ENCODE peak calls at places on chromosome 15, in four cellular contexts. J, L, V and R are unnamed samples.

GRCh38 chr15:88469321-88469720 is 1.8 kb downstream of the MRPS11 start:
- DNase-seq in J (no peak), L (no peak), V (no peak), R (no peak)

GRCh38 chr15:69412274-69412673 is 1.9 kb upstream of the KIF23 start:
- DNase-seq in J (no peak), L (no peak), V (no peak), R (no peak)

GRCh38 chr15:70361891-70362290 is 264.2 kb upstream of the TLE3 start:
- DNase-seq in J (no peak), L (no peak), V (no peak), R (no peak)

GRCh38 chr15:78054971-78055370 is 22.5 kb downstream of the TBC1D2B start:
- DNase-seq in J (no peak), L (no peak), V (no peak), R (no peak)

GRCh38 chr15:69825941-69826817 is 271.5 kb downstream of the TLE3 start:
- DNase-seq in J (no peak), L (no peak), V (no peak), R (no peak)

GRCh38 chr15:57216288-57216687 is 160.0 kb upstream of the CGNL1 start:
- DNase-seq in J (no peak), L (no peak), V (no peak), R (no peak)

GRCh38 chr15:74958320-74958907 is 1.8 kb upstream of the RPP25 start:
- DNase-seq in J (peak; percentile 46), L (peak; percentile 85), V (peak; percentile 50), R (peak; percentile 40)

GRCh38 chr15:68687136-68687735 is 108.4 kb downstream of the CORO2B start:
- DNase-seq in J (no peak), L (no peak), V (peak; percentile 3), R (no peak)

GRCh38 chr15:99252326-99252725 is 1.0 kb downstream of the LRRC28 start:
- DNase-seq in J (no peak), L (no peak), V (no peak), R (no peak)

GRCh38 chr15:89531796-89532537 is 35.6 kb upstream of the RHCG start:
- DNase-seq in J (no peak), L (no peak), V (no peak), R (no peak)

GRCh38 chr15:101128191-101128590 is 123.7 kb downstream of the CHSY1 start:
- DNase-seq in J (no peak), L (no peak), V (no peak), R (no peak)

GRCh38 chr15:90234519-90234988 is 545 bp downstream of the GDPGP1 start:
- DNase-seq in J (no peak), L (no peak), V (no peak), R (no peak)

GRCh38 chr15:38440353-38441129 is 13.4 kb upstream of the FAM98B start:
- DNase-seq in J (peak; percentile 40), L (peak; percentile 6), V (peak; percentile 27), R (peak; percentile 84)

GRCh38 chr15:68668926-68669600 is 90.3 kb downstream of the CORO2B start:
- DNase-seq in J (no peak), L (no peak), V (no peak), R (no peak)

GRCh38 chr15:38651328-38652038 is 86.9 kb upstream of the RASGRP1 start:
- DNase-seq in J (no peak), L (no peak), V (no peak), R (no peak)

GRCh38 chr15:101526890-101527289 is 37.4 kb upstream of the PCSK6 start:
- DNase-seq in J (peak; percentile 18), L (no peak), V (no peak), R (no peak)

GRCh38 chr15:63181658-63182057 is 7.7 kb upstream of the RAB8B start:
- DNase-seq in J (no peak), L (no peak), V (no peak), R (no peak)

GRCh38 chr15:47513496-47513895 is 203.8 kb upstream of the SEMA6D start:
- DNase-seq in J (no peak), L (no peak), V (no peak), R (no peak)

GRCh38 chr15:92906563-92907081 is 6.5 kb downstream of the CHD2 start:
- DNase-seq in J (peak; percentile 42), L (no peak), V (no peak), R (no peak)

GRCh38 chr15:38254065-38254883 is 1.6 kb downstream of the SPRED1 start:
- DNase-seq in J (no peak), L (peak; percentile 31), V (no peak), R (peak; percentile 67)

GRCh38 chr15:93072011-93072410 is 17.0 kb downstream of the RGMA start:
- DNase-seq in J (no peak), L (no peak), V (no peak), R (peak; percentile 80)

GRCh38 chr15:93060336-93061248 is 28.4 kb downstream of the RGMA start:
- DNase-seq in J (no peak), L (no peak), V (no peak), R (no peak)

DNA sequence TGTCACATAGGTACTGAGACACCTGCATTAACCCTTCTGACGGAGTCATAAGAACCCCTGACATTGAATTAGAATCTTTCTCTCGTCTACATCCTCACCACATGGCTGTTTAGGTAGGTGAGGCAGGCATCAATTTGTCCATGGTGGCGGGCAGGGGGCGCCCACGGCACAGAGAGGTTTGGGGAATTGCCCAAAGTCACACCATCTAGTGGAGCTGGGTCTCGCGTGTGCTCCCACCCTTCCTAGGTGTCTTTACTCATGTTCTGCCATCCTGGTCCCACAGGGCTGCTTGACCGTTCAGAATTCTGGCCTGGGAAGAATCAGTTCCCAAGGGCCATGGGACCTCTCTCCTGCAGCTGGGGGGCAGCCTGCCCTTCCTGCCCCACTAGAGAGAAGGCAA is 14.7 kb upstream of the DLL4 start:
- DNase-seq in J (no peak), L (no peak), V (no peak), R (no peak)
- TF ChIP-seq CTCF in J (no peak), L (peak; percentile 18), V (no peak), R (no peak)

DNA sequence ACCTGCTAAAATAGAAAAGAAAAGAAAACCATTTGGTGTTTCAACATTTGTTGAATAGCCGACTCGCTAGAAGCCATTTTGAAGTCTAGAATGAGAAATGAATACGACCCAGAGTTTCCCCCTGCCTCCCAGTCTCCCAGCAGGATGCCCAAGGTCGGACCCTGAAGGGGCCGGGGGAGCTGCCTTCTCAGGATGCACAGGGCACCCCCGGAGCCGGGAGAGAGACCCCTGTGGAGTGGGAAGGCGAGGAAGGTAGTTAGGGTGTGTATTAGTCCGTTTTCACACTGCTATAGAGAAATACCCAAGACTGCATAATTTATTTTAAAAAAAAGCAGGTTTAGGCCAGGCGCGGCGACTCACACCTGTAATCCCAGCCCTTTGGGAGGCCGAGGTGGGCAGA is 44.7 kb downstream of the NIPA2 start:
- DNase-seq in J (no peak), L (no peak), V (no peak), R (no peak)
- TF ChIP-seq CTCF in J (no peak), L (no peak), V (no peak), R (no peak)

DNA sequence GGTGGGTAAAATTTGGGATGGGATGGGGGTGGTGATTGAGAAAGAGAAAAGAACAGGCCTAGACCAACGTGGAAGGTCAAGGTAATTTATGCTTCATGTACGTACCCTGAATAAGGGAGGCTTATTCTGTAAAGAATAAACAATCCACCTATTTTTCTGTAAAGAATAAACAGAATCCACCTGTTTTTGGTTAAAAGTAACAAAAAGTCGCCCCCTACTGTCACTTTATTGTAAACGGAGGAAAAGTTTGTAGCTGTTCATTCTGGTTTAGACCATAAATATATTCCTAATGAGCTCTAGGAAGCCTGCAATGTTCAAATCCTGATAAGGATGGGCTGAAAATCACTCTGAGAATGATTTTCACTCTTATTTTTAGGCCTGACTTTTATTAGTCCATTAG is 23.5 kb upstream of the SQOR start:
- DNase-seq in J (peak; percentile 33), L (no peak), V (no peak), R (peak; percentile 34)
- TF ChIP-seq CTCF in J (peak; percentile 36), L (peak; percentile 59), V (no peak), R (peak; percentile 49)

DNA sequence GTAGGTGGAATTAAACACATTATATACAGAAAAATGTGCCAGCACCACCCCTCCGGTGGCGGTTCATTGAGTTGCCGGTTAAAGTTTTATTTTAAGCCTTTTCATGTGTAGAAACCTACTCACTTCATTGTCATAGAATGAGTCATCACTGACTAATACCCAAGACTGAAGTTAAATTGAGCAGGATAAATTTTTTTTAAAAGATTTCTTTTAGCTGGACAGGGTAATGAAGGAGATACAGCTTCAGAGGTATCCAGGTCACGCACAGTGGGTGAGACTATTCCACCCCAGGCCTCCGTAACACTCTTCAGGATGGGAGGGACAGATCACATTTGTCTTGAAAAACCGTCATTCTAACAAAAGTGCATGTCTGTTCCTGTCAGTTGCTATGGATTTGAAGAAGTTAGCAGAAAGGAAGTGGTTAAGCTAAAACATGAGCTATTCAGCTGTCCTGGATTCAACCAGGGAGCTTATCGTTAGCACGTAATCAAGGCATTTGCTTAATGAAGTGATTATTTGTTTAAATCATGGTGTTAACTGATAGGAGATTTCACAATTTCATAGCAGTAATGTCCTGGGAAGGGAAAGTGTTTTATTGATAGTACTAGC is 23.3 kb downstream of the WHAMM start:
- DNase-seq in J (peak; percentile 78), L (peak; percentile 87), V (no peak), R (peak; percentile 77)
- TF ChIP-seq CTCF in J (no peak), L (no peak), V (no peak), R (no peak)

DNA sequence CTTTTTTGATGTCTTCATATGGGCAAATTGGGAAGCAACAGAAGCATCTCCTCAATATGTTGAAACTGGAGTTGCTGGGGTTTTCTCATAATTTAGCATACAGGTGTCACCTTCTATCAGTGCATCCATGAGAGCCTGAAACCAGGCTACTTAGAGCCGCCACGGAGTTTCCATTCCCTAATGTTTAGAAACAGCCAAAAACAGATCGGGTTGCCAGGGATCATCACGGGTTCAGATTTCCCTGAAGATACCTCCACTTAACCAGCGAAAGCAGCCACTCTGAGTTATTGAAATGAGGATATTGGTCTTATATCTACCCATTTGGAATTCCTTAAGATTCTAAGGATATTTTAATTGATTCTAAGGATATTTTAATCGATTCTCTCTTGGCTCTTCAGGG is 14.5 kb downstream of the TERB2 start:
- DNase-seq in J (no peak), L (no peak), V (no peak), R (no peak)
- TF ChIP-seq CTCF in J (no peak), L (no peak), V (no peak), R (no peak)

GRCh38 chr15:59741274-59741906 is 52.3 kb upstream of the BNIP2 start:
- DNase-seq in J (no peak), L (no peak), V (peak; percentile 33), R (peak; percentile 48)
- TF ChIP-seq CTCF in J (no peak), L (peak; percentile 30), V (no peak), R (no peak)

GRCh38 chr15:64610257-64610919 is 150.0 kb downstream of the ZNF609 start:
- DNase-seq in J (no peak), L (no peak), V (no peak), R (no peak)
- TF ChIP-seq CTCF in J (no peak), L (no peak), V (no peak), R (no peak)

GRCh38 chr15:24761704-24762302 is 86.2 kb downstream of the NPAP1 start:
- DNase-seq in J (no peak), L (no peak), V (no peak), R (no peak)
- TF ChIP-seq CTCF in J (no peak), L (no peak), V (no peak), R (peak; percentile 34)